ENCODE peak calls at places on chromosomes 1 and 21, in nine cellular contexts. F is uterus, B is NCI-H1436, N is NCI-H2081, I is fibroblast of lung, H is germinal center, Q is HFF-Myc, L is posterior cingulate gyrus, G is H4. M is an unnamed sample.
A peak's percentile ranks its signal among the peaks of the same experiment; 100 is the strongest.

GRCh38 chr1:154371436-154371835 is 33.7 kb upstream of the IL6R start:
- DNase-seq in F (no peak), B (no peak), N (no peak), I (no peak), H (no peak), Q (no peak), L (no peak), G (no peak), M (no peak)

GRCh38 chr1:24874611-24875225 is 55.4 kb downstream of the RUNX3 start:
- DNase-seq in F (no peak), B (no peak), N (no peak), I (no peak), H (no peak), Q (no peak), L (no peak), G (no peak), M (no peak)

GRCh38 chr1:200938955-200939354 is 44.3 kb downstream of the INAVA start:
- DNase-seq in F (no peak), B (no peak), N (no peak), I (no peak), H (no peak), Q (no peak), L (no peak), G (no peak), M (no peak)

GRCh38 chr1:2468041-2468472 is 8.0 kb upstream of the PLCH2 start:
- DNase-seq in F (no peak), B (no peak), N (no peak), I (peak; percentile 31), H (peak; percentile 57), Q (no peak), L (no peak), G (no peak), M (no peak)

GRCh38 chr1:14561014-14561693 is 37.3 kb upstream of the KAZN start:
- DNase-seq in F (no peak), B (no peak), N (no peak), I (peak; percentile 24), H (no peak), Q (no peak), L (no peak), G (no peak), M (no peak)

GRCh38 chr1:71511505-71511904 is 430.7 kb upstream of the ZRANB2 start:
- DNase-seq in F (no peak), B (no peak), N (no peak), I (no peak), H (no peak), Q (no peak), L (no peak), G (no peak), M (no peak)

GRCh38 chr1:32274646-32275340 is 17.1 kb upstream of the HDAC1 start:
- DNase-seq in F (no peak), B (no peak), N (no peak), I (no peak), H (no peak), Q (no peak), L (no peak), G (no peak), M (no peak)

GRCh38 chr1:153366261-153366660 is 8.6 kb downstream of the S100A9 start:
- DNase-seq in F (no peak), B (no peak), N (no peak), I (no peak), H (no peak), Q (no peak), L (no peak), G (no peak), M (no peak)

GRCh38 chr21:41743321-41744027 is 23.4 kb downstream of the RIPK4 start:
- DNase-seq in F (no peak), B (no peak), N (no peak), I (no peak), H (no peak), Q (no peak), L (peak; percentile 77), G (no peak), M (no peak)

GRCh38 chr21:26041441-26042180 is 129.0 kb downstream of the APP start:
- DNase-seq in F (no peak), B (no peak), N (no peak), I (peak; percentile 58), H (no peak), Q (no peak), L (no peak), G (no peak), M (peak; percentile 11)

GRCh38 chr1:202107321-202107761 is 15.4 kb upstream of the GPR37L1 start:
- DNase-seq in F (no peak), B (no peak), N (peak; percentile 99), I (no peak), H (no peak), Q (no peak), L (no peak), G (no peak), M (no peak)

M was measured in SK-N-DZ.